ENCODE peak calls at places on chromosomes 5 and 9, in five cellular contexts. K, T, M, F and I are unnamed samples.

GRCh38 chr5:65873181-65873580 is 53.2 kb upstream of the ERBIN start:
- DNase-seq in M (no peak), K (no peak), F (no peak), T (no peak), I (no peak)

GRCh38 chr5:14915291-14915976 is 43.9 kb upstream of the ANKH start:
- DNase-seq in M (no peak), F (no peak), K (peak; percentile 37), T (peak; percentile 21), I (no peak)

GRCh38 chr5:177419045-177419444 is 7.4 kb upstream of the GRK6 start:
- DNase-seq in T (no peak), M (no peak), K (peak; percentile 88), F (no peak), I (no peak)

GRCh38 chr9:93577045-93577939 is 908 bp downstream of the PHF2 start:
- DNase-seq in F (peak; percentile 55), M (peak; percentile 58), T (peak; percentile 53), K (peak; percentile 40), I (no peak)

GRCh38 chr5:73280821-73281746 is 108.1 kb downstream of the TMEM174 start:
- DNase-seq in T (no peak), F (peak; percentile 74), M (no peak), K (peak; percentile 74), I (no peak)

GRCh38 chr9:77830618-77831285 is 182.6 kb upstream of the GNA14 start:
- DNase-seq in M (no peak), K (peak; percentile 46), T (no peak), F (peak; percentile 29), I (no peak)

GRCh38 chr9:93345630-93346239 is 105.8 kb upstream of the FAM120A start:
- DNase-seq in T (no peak), M (no peak), K (no peak), F (no peak), I (no peak)

GRCh38 chr5:142644640-142645361 is 41.1 kb downstream of the FGF1 start:
- DNase-seq in T (peak; percentile 80), M (peak; percentile 67), F (peak; percentile 33), K (peak; percentile 98), I (no peak)

GRCh38 chr5:152084476-152084875 is 159.8 kb upstream of the GLRA1 start:
- DNase-seq in F (no peak), K (no peak), T (no peak), M (no peak), I (no peak)

GRCh38 chr5:14428302-14429081 is 153.1 kb upstream of the OTULINL start:
- DNase-seq in T (no peak), M (no peak), F (peak; percentile 24), K (no peak), I (no peak)

GRCh38 chr5:174317261-174317894 is 271.9 kb downstream of the NSG2 start:
- DNase-seq in K (peak; percentile 69), F (peak; percentile 46), T (peak; percentile 80), M (no peak), I (no peak)

GRCh38 chr9:113659039-113659438 is 195.5 kb downstream of the RGS3 start:
- DNase-seq in K (no peak), F (no peak), M (no peak), T (no peak), I (no peak)

GRCh38 chr9:113657765-113658564 is 194.4 kb downstream of the RGS3 start:
- DNase-seq in K (peak; percentile 88), F (peak; percentile 92), M (peak; percentile 86), T (peak; percentile 90), I (peak; percentile 76)

GRCh38 chr9:113658565-113658935 is 195.0 kb downstream of the RGS3 start:
- DNase-seq in F (no peak), T (no peak), K (no peak), M (no peak), I (no peak)

GRCh38 chr9:113654605-113655193 is 191.2 kb downstream of the RGS3 start:
- DNase-seq in F (peak; percentile 42), K (peak; percentile 89), M (peak; percentile 89), T (no peak), I (no peak)

GRCh38 chr9:113656771-113657670 is 193.5 kb downstream of the RGS3 start:
- DNase-seq in K (no peak), M (no peak), F (no peak), T (no peak), I (no peak)
- H3K4me3 ChIP-seq in K (no peak overlapping the region), M (no peak overlapping the region), F (no peak overlapping the region), T (no peak overlapping the region), I (no peak overlapping the region)

DNA sequence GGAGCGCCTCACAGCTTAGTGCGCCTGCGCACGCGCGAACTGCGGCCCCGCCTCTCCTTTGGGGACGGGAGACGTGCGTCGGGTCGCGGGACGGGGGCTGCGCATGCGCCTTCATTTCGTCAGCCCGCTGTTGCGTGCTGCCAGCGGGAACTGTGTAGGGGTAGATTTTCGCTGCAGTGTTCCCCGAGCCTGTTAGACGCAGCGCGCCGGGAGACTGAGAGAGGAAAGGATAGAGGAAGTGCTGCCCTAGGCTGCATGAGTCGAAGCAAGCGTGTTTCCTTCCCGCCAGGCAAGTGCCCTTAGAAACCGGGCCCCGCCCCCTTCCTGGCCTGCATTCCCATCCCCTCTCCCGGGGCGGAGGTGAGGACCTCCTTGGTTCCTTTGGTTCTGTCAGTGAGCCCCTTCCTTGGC is 12.3 kb downstream of the ITGA1 start:
- DNase-seq in M (peak; percentile 94), K (peak; percentile 96), F (peak; percentile 95), T (peak; percentile 99), I (peak; percentile 93)
- H3K4me1 ChIP-seq in M (no peaks in the 10 kb centered on the region), K (peaks cover 30% of the 10 kb centered on the region), F (peaks cover 38% of the 10 kb centered on the region), T (peaks cover 11% of the 10 kb centered on the region), I (peaks cover 41% of the 10 kb centered on the region)

GRCh38 chr9:95090871-95091573 is 226.5 kb downstream of the FANCC start:
- DNase-seq in F (no peak), K (no peak), T (no peak), M (no peak), I (no peak)
- H3K27ac ChIP-seq in F (peak overlapping the region; percentile 63), K (peak overlapping the region; percentile 75), T (peak overlapping the region; percentile 94), M (peak overlapping the region; percentile 71), I (no peak overlapping the region)

DNA sequence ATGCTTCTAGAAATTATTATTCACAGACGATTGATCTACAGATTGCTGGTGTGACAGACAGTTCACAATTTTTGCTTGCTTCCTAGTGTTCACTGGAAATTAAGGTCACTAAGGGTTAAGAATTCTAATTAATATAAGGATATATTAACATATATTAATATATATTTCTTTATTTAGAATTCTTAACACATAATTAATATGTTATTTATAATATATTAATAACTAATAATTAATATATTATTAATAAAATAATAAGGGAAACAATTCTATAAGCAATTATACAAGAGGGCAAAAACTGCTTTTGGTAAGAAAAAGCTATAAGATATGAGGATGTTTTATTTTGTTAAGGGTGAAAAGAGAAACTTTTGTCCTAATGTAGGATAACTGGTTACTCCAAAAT is 56.3 kb downstream of the PDE6A start:
- DNase-seq in T (no peak), F (no peak), M (no peak), K (no peak), I (no peak)
- H3K4me3 ChIP-seq in T (no peak overlapping the region), F (no peak overlapping the region), M (no peak overlapping the region), K (no peak overlapping the region), I (no peak overlapping the region)

GRCh38 chr9:131676431-131676972 is 63.4 kb downstream of the RAPGEF1 start:
- DNase-seq in M (peak; percentile 60), K (no peak), F (no peak), T (no peak), I (peak; percentile 48)
- H3K4me1 ChIP-seq in M (no peaks in the 10 kb centered on the region), K (peaks cover 38% of the 10 kb centered on the region), F (peaks cover 27% of the 10 kb centered on the region), T (peaks cover 47% of the 10 kb centered on the region), I (peaks cover 70% of the 10 kb centered on the region)